ENCODE peak calls at places on chromosomes 7 and 10, in five cellular contexts. I is amniotic stem cell, A is glutamatergic neuron, J is LoVo, Y is GM23248. C is an unnamed sample.

GRCh38 chr10:117736655-117737054 is 194.1 kb downstream of the EMX2 start:
- DNase-seq in J (peak; percentile 30), I (no peak), A (no peak), Y (peak; percentile 81), C (no peak)

GRCh38 chr7:50149364-50149763 is 56.3 kb upstream of the ZPBP start:
- DNase-seq in Y (no peak), I (no peak), J (no peak), A (no peak), C (no peak)

GRCh38 chr7:126690104-126690503 is 562.6 kb downstream of the GRM8 start:
- DNase-seq in I (no peak), J (no peak), Y (no peak), A (no peak), C (no peak)

GRCh38 chr10:122500194-122500593 is 38.8 kb downstream of the HTRA1 start:
- DNase-seq in A (no peak), I (no peak), J (no peak), Y (no peak), C (no peak)

GRCh38 chr7:85426487-85426960 is 239.7 kb upstream of the SEMA3D start:
- DNase-seq in A (no peak), I (no peak), Y (peak; percentile 41), J (peak; percentile 34), C (no peak)

GRCh38 chr10:99403674-99404073 is 26.8 kb downstream of the GOT1 start:
- DNase-seq in A (no peak), J (no peak), Y (no peak), I (no peak), C (no peak)

GRCh38 chr7:66303454-66304160 is 98.5 kb downstream of the TPST1 start:
- DNase-seq in Y (no peak), I (no peak), J (no peak), A (no peak), C (no peak)

GRCh38 chr10:86070278-86070677 is 296.3 kb downstream of the GRID1 start:
- DNase-seq in A (no peak), J (no peak), Y (no peak), I (no peak), C (no peak)

C was measured in WTC11.